ENCODE peak calls at places on chromosomes 7 and 10, in six cellular contexts. A is M059J; J is NCI-H1417 treated with DMSO at 0.1 percent for 48 hours; Q is H4; H is CD8-positive, alpha-beta T cell; L is neural crest cell. X is an unnamed sample.

GRCh38 chr10:113135025-113135424 is 185.0 kb downstream of the TCF7L2 start:
- DNase-seq in A (no peak), J (no peak), Q (no peak), H (no peak), L (peak; percentile 15), X (peak; percentile 69)

GRCh38 chr7:130756316-130756715 is 22.3 kb upstream of the KLF14 start:
- DNase-seq in A (no peak), J (no peak), Q (no peak), H (no peak), L (no peak), X (no peak)

GRCh38 chr10:88897019-88897853 is 17.2 kb downstream of the STAMBPL1 start:
- DNase-seq in A (peak; percentile 76), J (no peak), Q (peak; percentile 16), H (no peak), L (no peak), X (no peak)

GRCh38 chr10:124007102-124007772 is 86.2 kb downstream of the CHST15 start:
- DNase-seq in A (no peak), J (no peak), Q (no peak), H (no peak), L (no peak), X (no peak)

GRCh38 chr7:157586426-157586955 is 249.7 kb downstream of the DNAJB6 start:
- DNase-seq in A (no peak), J (no peak), Q (no peak), H (no peak), L (no peak), X (no peak)

GRCh38 chr10:32889631-32890212 is 68.3 kb downstream of the ITGB1 start:
- DNase-seq in A (no peak), J (no peak), Q (no peak), H (no peak), L (no peak), X (no peak)

GRCh38 chr10:126872135-126872534 is 33.1 kb upstream of the DOCK1 start:
- DNase-seq in A (no peak), J (no peak), Q (no peak), H (no peak), L (no peak), X (no peak)

GRCh38 chr7:140512317-140513000 is 33.2 kb upstream of the MKRN1 start:
- DNase-seq in A (peak; percentile 45), J (peak; percentile 66), Q (no peak), H (no peak), L (no peak), X (no peak)

GRCh38 chr10:43215758-43216455 is 51.0 kb downstream of the RASGEF1A start:
- DNase-seq in A (no peak), J (no peak), Q (no peak), H (no peak), L (no peak), X (no peak)

GRCh38 chr7:143372070-143372469 is 9.1 kb upstream of the ZYX start:
- DNase-seq in A (peak; percentile 79), J (no peak), Q (peak; percentile 86), H (peak; percentile 81), L (no peak), X (no peak)

GRCh38 chr10:99682752-99683151 is 23.4 kb downstream of the ENTPD7 start:
- DNase-seq in A (peak; percentile 42), J (no peak), Q (no peak), H (no peak), L (no peak), X (no peak)

GRCh38 chr7:69708857-69709256 is 110.6 kb downstream of the AUTS2 start:
- DNase-seq in A (peak; percentile 70), J (no peak), Q (peak; percentile 90), H (no peak), L (no peak), X (no peak)

GRCh38 chr7:75885011-75885410 is 6.2 kb downstream of the RHBDD2 start:
- DNase-seq in A (no peak), J (no peak), Q (no peak), H (no peak), L (no peak), X (no peak)

GRCh38 chr10:62230344-62231138 is 38.1 kb downstream of the RTKN2 start:
- DNase-seq in A (peak; percentile 77), J (no peak), Q (no peak), H (no peak), L (no peak), X (no peak)

GRCh38 chr10:5976689-5977470 is 463 bp downstream of the IL15RA start:
- DNase-seq in A (peak; percentile 40), J (no peak), Q (no peak), H (peak; percentile 64), L (peak; percentile 28), X (no peak)